ENCODE peak calls at places on chromosomes 3 and 15, in ten cellular contexts. D is left ventricle myocardium inferior; Z is CD8-positive, alpha-beta T cell; K is tibial artery; T is body of pancreas; R is naive thymus-derived CD4-positive, alpha-beta T cell; Y is lung; V is NT2/D1; O is IMR-90; F is heart left ventricle. J is an unnamed sample.

GRCh38 chr3:72401005-72401404 is 447.2 kb downstream of the SHQ1 start:
- DNase-seq in D (no peak), Z (no peak), K (no peak), T (no peak), R (no peak), Y (no peak), V (no peak), O (peak; percentile 6), F (no peak), J (no peak)

GRCh38 chr3:44019736-44020135 is 221.9 kb upstream of the TOPAZ1 start:
- DNase-seq in D (no peak), Z (no peak), K (no peak), T (no peak), R (no peak), Y (no peak), V (no peak), O (no peak), F (no peak), J (no peak)

GRCh38 chr3:127676456-127676855 is 3.7 kb downstream of the ABTB1 start:
- DNase-seq in D (no peak), Z (no peak), K (peak; percentile 54), T (peak; percentile 8), R (no peak), Y (no peak), V (no peak), O (no peak), F (no peak), J (peak; percentile 14)

GRCh38 chr3:23671901-23672589 is 133.7 kb upstream of the UBE2E1 start:
- DNase-seq in D (no peak), Z (no peak), K (no peak), T (no peak), R (no peak), Y (no peak), V (no peak), O (no peak), F (no peak), J (no peak)

GRCh38 chr3:143885803-143886427 is 37.6 kb upstream of the SLC9A9 start:
- DNase-seq in D (no peak), Z (peak; percentile 3), K (no peak), T (peak; percentile 15), R (peak; percentile 12), Y (no peak), V (peak; percentile 52), O (peak; percentile 34), F (no peak), J (no peak)

GRCh38 chr3:34185301-34185700 is 386.9 kb downstream of the PDCD6IP start:
- DNase-seq in D (no peak), Z (no peak), K (no peak), T (no peak), R (no peak), Y (no peak), V (no peak), O (no peak), F (no peak), J (no peak)

GRCh38 chr15:50330921-50331320 is 24.1 kb downstream of the GABPB1 start:
- DNase-seq in D (no peak), Z (no peak), K (no peak), T (no peak), R (no peak), Y (no peak), V (no peak), O (peak; percentile 38), F (no peak), J (no peak)

GRCh38 chr3:56980798-56981390 is 79.6 kb upstream of the SPATA12 start:
- DNase-seq in D (peak; percentile 24), Z (peak; percentile 11), K (peak; percentile 83), T (no peak), R (no peak), Y (peak; percentile 50), V (no peak), O (peak; percentile 99), F (peak; percentile 35), J (no peak)

GRCh38 chr3:148042663-148043445 is 633.7 kb downstream of the ZIC1 start:
- DNase-seq in D (no peak), Z (no peak), K (no peak), T (no peak), R (no peak), Y (no peak), V (no peak), O (peak; percentile 34), F (no peak), J (no peak)

GRCh38 chr15:41577863-41578735 is 19.1 kb downstream of the TYRO3 start:
- DNase-seq in D (no peak), Z (no peak), K (no peak), T (no peak), R (no peak), Y (no peak), V (no peak), O (no peak), F (no peak), J (no peak)

GRCh38 chr15:28945626-28946215 is 59.9 kb downstream of the APBA2 start:
- DNase-seq in D (no peak), Z (no peak), K (peak; percentile 39), T (peak; percentile 1), R (no peak), Y (no peak), V (no peak), O (no peak), F (no peak), J (no peak)
- H3K4me1 ChIP-seq in D (no peaks in the 10 kb centered on the region), Z (peaks cover 96% of the 10 kb centered on the region), K (no peaks in the 10 kb centered on the region), T (no peaks in the 10 kb centered on the region), R (peaks cover 35% of the 10 kb centered on the region), Y (no peaks in the 10 kb centered on the region), V (no peaks in the 10 kb centered on the region), O (no peaks in the 10 kb centered on the region), F (no peaks in the 10 kb centered on the region), J (no peaks in the 10 kb centered on the region)

GRCh38 chr3:133041524-133041829 is 3.3 kb downstream of the TMEM108 start:
- DNase-seq in D (no peak), Z (no peak), K (no peak), T (no peak), R (no peak), Y (no peak), V (no peak), O (no peak), F (no peak), J (no peak)

GRCh38 chr3:133037440-133037839 is 751 bp upstream of the TMEM108 start:
- DNase-seq in D (no peak), Z (no peak), K (no peak), T (no peak), R (no peak), Y (peak; percentile 64), V (no peak), O (no peak), F (no peak), J (no peak)

GRCh38 chr3:133040696-133041523 is 2.7 kb downstream of the TMEM108 start:
- DNase-seq in D (peak; percentile 54), Z (no peak), K (peak; percentile 69), T (peak; percentile 75), R (no peak), Y (peak; percentile 79), V (peak; percentile 83), O (peak; percentile 71), F (peak; percentile 70), J (peak; percentile 54)

GRCh38 chr3:133038089-133038730 is at the start of gene TMEM108:
- DNase-seq in D (peak; percentile 78), Z (no peak), K (peak; percentile 73), T (peak; percentile 73), R (no peak), Y (peak; percentile 84), V (peak; percentile 83), O (peak; percentile 58), F (peak; percentile 79), J (peak; percentile 55)

DNA sequence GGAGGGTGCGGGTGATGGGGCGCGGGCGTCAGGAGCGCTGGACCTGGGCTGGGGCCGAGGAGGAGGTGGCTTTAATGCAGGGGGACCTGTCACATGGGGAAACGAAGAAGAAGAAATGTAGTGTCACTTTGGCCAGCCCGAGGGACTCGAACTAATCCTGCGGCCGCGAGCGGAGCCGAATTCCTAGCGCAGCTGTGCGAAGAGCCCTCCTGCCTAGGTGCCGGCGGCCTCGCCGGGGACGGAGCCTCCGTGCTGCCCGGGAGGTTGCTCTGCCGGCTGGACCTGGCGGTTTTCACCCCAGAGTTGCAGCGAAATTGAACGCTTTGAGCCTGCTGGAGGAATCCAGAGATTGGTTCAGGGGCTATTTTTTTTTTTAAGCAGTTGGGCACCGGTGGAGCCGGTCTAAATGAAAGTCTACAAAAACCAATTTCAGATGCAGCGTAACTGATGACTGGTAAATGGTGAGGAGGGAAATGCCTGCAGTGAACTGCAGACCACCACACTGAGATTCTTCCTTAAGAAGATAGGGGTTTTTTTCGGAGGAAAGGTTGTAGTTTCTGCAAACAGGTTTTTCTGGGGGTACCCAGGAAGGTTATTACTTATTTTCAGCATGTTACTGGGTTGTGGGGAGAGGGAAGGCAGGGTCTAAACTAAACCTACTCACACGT is 674 bp downstream of the TMEM108 start:
- DNase-seq in D (peak; percentile 16), Z (no peak), K (no peak), T (peak; percentile 25), R (no peak), Y (peak; percentile 41), V (peak; percentile 30), O (no peak), F (no peak), J (no peak)
- H3K27me3 ChIP-seq in D (peaks cover 75% of the 10 kb centered on the region), Z (no peaks in the 10 kb centered on the region), K (peaks cover 26% of the 10 kb centered on the region), T (no peaks in the 10 kb centered on the region), R (peaks cover 6% of the 10 kb centered on the region), Y (no peaks in the 10 kb centered on the region), V (peaks cover 28% of the 10 kb centered on the region), O (peaks cover 21% of the 10 kb centered on the region), F (peaks cover 47% of the 10 kb centered on the region), J (peaks cover 19% of the 10 kb centered on the region)

GRCh38 chr15:81303241-81304225 is 20.4 kb downstream of the STARD5 start:
- DNase-seq in D (no peak), Z (no peak), K (no peak), T (no peak), R (peak; percentile 75), Y (no peak), V (peak; percentile 58), O (peak; percentile 18), F (no peak), J (no peak)
- H3K4me1 ChIP-seq in D (peaks cover 7% of the 10 kb centered on the region), Z (peaks cover 65% of the 10 kb centered on the region), K (no peaks in the 10 kb centered on the region), T (no peaks in the 10 kb centered on the region), R (peaks cover 59% of the 10 kb centered on the region), Y (no peaks in the 10 kb centered on the region), V (peaks cover 9% of the 10 kb centered on the region), O (peaks cover 4% of the 10 kb centered on the region), F (peaks cover 70% of the 10 kb centered on the region), J (peaks cover 11% of the 10 kb centered on the region)

GRCh38 chr15:45386974-45387373 is 8.6 kb upstream of the GATM start:
- DNase-seq in D (no peak), Z (no peak), K (no peak), T (no peak), R (no peak), Y (no peak), V (no peak), O (no peak), F (no peak), J (no peak)
- H3K27me3 ChIP-seq in D (no peaks in the 10 kb centered on the region), Z (no peaks in the 10 kb centered on the region), K (no peaks in the 10 kb centered on the region), T (no peaks in the 10 kb centered on the region), R (no peaks in the 10 kb centered on the region), Y (no peaks in the 10 kb centered on the region), V (no peaks in the 10 kb centered on the region), O (peaks cover 20% of the 10 kb centered on the region), F (no peaks in the 10 kb centered on the region), J (no peaks in the 10 kb centered on the region)

DNA sequence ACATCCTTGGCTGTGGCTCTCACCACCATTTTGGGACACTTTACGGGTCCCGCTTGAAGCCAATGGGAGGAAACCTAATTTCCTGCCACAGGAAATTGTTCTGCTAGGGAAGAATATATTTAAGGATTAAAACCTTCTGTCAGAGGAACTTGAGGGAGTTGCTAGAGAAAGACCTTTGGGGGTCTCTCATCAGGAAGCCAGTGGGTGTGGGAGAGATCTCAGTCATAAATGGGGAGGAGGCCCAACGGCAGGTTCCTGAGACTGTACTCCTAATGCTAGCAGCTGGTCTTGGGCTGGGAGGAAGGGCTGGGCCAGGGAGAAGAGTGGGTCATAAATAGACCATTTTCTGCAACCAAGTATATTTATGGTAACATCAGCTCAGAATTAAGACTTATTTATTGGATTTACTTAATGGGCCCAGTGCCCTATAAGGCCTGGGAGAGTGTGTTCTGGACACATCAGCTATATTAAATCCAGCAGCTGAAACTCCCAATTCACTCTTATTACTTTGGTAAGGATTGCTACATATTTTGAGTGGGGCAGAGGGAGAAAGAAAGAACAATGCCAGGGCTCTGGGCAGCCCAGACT is 92.5 kb downstream of the SMAD3 start:
- DNase-seq in D (no peak), Z (no peak), K (peak; percentile 25), T (no peak), R (no peak), Y (no peak), V (no peak), O (no peak), F (no peak), J (no peak)
- H3K4me1 ChIP-seq in D (peaks cover 55% of the 10 kb centered on the region), Z (peaks cover 5% of the 10 kb centered on the region), K (no peaks in the 10 kb centered on the region), T (peaks cover 14% of the 10 kb centered on the region), R (peaks cover 7% of the 10 kb centered on the region), Y (peaks cover 19% of the 10 kb centered on the region), V (no peaks in the 10 kb centered on the region), O (peaks cover 29% of the 10 kb centered on the region), F (peaks cover 47% of the 10 kb centered on the region), J (peaks cover 2% of the 10 kb centered on the region)